ENCODE peak calls at places on chromosomes 4 and X, in four cellular contexts. C, D, A and J are unnamed samples.

GRCh38 chrX:151694661-151695582 is at the start of gene PRRG3:
- DNase-seq in C (peak; percentile 18), D (no peak), A (no peak), J (no peak)

GRCh38 chr4:1245481-1246051 is 3.4 kb downstream of the CTBP1 start:
- DNase-seq in C (no peak), D (no peak), A (no peak), J (peak; percentile 71)

GRCh38 chr4:2373532-2373931 is 44.9 kb downstream of the ZFYVE28 start:
- DNase-seq in C (no peak), D (no peak), A (no peak), J (no peak)

GRCh38 chr4:40548256-40548655 is 81.4 kb downstream of the RBM47 start:
- DNase-seq in C (no peak), D (no peak), A (no peak), J (no peak)

GRCh38 chr4:8392591-8393190 is 47.8 kb downstream of the ACOX3 start:
- DNase-seq in C (no peak), D (no peak), A (no peak), J (no peak)

GRCh38 chrX:131739823-131740222 is 195.9 kb downstream of the OR13H1 start:
- DNase-seq in C (no peak), D (no peak), A (no peak), J (no peak)

GRCh38 chr4:54687887-54688841 is 30.4 kb downstream of the KIT start:
- DNase-seq in C (no peak), D (no peak), A (no peak), J (no peak)

GRCh38 chr4:130747842-130748241 is 1651.9 kb downstream of the C4orf33 start:
- DNase-seq in C (no peak), D (no peak), A (no peak), J (no peak)

GRCh38 chrX:3520987-3521875 is 174.8 kb upstream of the MXRA5 start:
- DNase-seq in C (no peak), D (no peak), A (no peak), J (no peak)

GRCh38 chr4:183823394-183823793 is 81.7 kb upstream of the STOX2 start:
- DNase-seq in C (no peak), D (no peak), A (no peak), J (no peak)

GRCh38 chrX:103183912-103184311 is 31.0 kb upstream of the BEX4 start:
- DNase-seq in C (no peak), D (no peak), A (no peak), J (no peak)

GRCh38 chr4:159042097-159042605 is 60.7 kb upstream of the RAPGEF2 start:
- DNase-seq in C (peak; percentile 35), D (no peak), A (peak; percentile 61), J (no peak)

GRCh38 chrX:55201930-55202579 is 18.1 kb upstream of the PAGE5 start:
- DNase-seq in C (no peak), D (no peak), A (no peak), J (no peak)

GRCh38 chr4:67684839-67685531 is 16.0 kb downstream of the UBA6 start:
- DNase-seq in C (no peak), D (no peak), A (no peak), J (no peak)

GRCh38 chr4:74055096-74055495 is 16.6 kb upstream of the CXCL3 start:
- DNase-seq in C (no peak), D (no peak), A (no peak), J (no peak)

GRCh38 chr4:81221303-81222081 is 6.5 kb upstream of the PRKG2 start:
- DNase-seq in C (no peak), D (no peak), A (no peak), J (no peak)

GRCh38 chr4:138567696-138568095 is 325.5 kb upstream of the SLC7A11 start:
- DNase-seq in C (no peak), D (no peak), A (no peak), J (no peak)

GRCh38 chr4:186772936-186773335 is 49.3 kb upstream of the FAT1 start:
- DNase-seq in C (no peak), D (no peak), A (no peak), J (no peak)

GRCh38 chr4:184356366-184356765 is 118.0 kb downstream of the IRF2 start:
- DNase-seq in C (no peak), D (no peak), A (no peak), J (no peak)

GRCh38 chr4:16418814-16419213 is 192.5 kb upstream of the TAPT1 start:
- DNase-seq in C (no peak), D (no peak), A (no peak), J (no peak)

GRCh38 chrX:144791298-144791697 is 456.0 kb upstream of the SPANXN1 start:
- DNase-seq in C (no peak), D (no peak), A (no peak), J (no peak)

GRCh38 chr4:173332963-173333657 is 1.0 kb downstream of the HMGB2 start:
- DNase-seq in C (no peak), D (no peak), A (no peak), J (no peak)

GRCh38 chrX:124145749-124146148 is 184.2 kb downstream of the STAG2 start:
- DNase-seq in C (no peak), D (no peak), A (no peak), J (no peak)

GRCh38 chr4:147820975-147821374 is 89.1 kb downstream of the ARHGAP10 start:
- DNase-seq in C (no peak), D (no peak), A (no peak), J (no peak)

GRCh38 chr4:105894570-105895323 is 524 bp upstream of the NPNT start:
- DNase-seq in C (peak; percentile 53), D (no peak), A (no peak), J (no peak)

GRCh38 chrX:43349363-43349762 is 306.7 kb upstream of the MAOA start:
- DNase-seq in C (peak; percentile 37), D (no peak), A (peak; percentile 51), J (no peak)

GRCh38 chrX:29071525-29071924 is 484.3 kb downstream of the IL1RAPL1 start:
- DNase-seq in C (no peak), D (no peak), A (no peak), J (no peak)

GRCh38 chr4:152454398-152455011 is 81.4 kb downstream of the FBXW7 start:
- DNase-seq in C (no peak), D (no peak), A (no peak), J (no peak)

GRCh38 chr4:113328514-113328913 is 279.1 kb downstream of the ANK2 start:
- DNase-seq in C (no peak), D (no peak), A (no peak), J (no peak)

GRCh38 chr4:113325876-113326615 is 276.6 kb downstream of the ANK2 start:
- DNase-seq in C (no peak), D (no peak), A (no peak), J (no peak)

GRCh38 chr4:113331811-113332210 is 282.4 kb downstream of the ANK2 start:
- DNase-seq in C (no peak), D (no peak), A (no peak), J (no peak)

GRCh38 chr4:113330200-113330599 is 280.7 kb downstream of the ANK2 start:
- DNase-seq in C (no peak), D (no peak), A (no peak), J (no peak)

DNA sequence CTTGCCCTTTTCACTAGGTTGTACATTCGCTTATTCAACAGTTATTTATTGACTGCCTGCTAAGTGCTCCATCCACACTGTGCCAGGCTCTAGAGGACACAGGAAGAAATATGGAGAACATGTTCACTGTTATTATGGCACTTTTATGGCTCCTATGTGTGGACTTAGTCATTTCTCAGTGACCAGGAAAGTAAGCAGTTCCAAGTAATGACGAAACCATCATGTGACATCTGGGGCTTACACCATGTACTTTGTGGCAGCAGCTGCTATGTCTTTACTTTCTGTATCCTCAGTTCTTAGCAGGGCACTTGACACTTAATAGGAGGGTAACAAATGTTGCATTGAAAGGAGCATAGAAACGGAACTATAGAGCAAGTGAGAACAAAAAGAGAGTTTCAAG is 278.1 kb downstream of the ANK2 start:
- DNase-seq in C (no peak), D (no peak), A (no peak), J (no peak)
- TF ChIP-seq EP300 in C (no peak), D (no peak), A (no peak), J (no peak)

GRCh38 chr4:112518675-112519074 is 2.7 kb upstream of the NEUROG2 start:
- DNase-seq in C (no peak), D (no peak), A (no peak), J (no peak)
- H3K4me3 ChIP-seq in C (no peak overlapping the region), D (no peak overlapping the region), A (no peak overlapping the region), J (no peak overlapping the region)

DNA sequence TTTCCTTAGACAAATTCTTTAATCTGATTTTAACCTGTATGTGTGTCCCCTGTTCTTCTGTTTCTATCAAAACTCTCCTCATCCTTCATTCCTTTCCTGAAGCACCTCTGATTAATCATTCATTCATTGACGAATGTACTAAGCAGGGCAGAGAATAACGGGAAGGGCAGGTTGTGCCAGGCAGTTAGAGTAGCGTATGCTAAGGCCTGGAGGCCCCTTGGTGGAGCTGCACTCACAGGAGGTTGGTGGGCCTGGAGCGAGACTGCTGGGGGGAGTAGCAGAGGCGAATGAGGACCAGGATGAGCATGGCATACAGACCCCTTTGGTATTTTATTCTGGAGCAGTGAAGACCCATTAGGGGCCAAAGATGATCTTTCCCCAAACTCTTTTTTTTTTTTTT is 22.5 kb downstream of the PTTG2 start:
- DNase-seq in C (no peak), D (no peak), A (no peak), J (no peak)
- H3K27ac ChIP-seq in C (no peak overlapping the region), D (no peak overlapping the region), A (no peak overlapping the region), J (no peak overlapping the region)

GRCh38 chr4:29033703-29034102 is 1686.5 kb upstream of the PCDH7 start:
- DNase-seq in C (no peak), D (no peak), A (no peak), J (no peak)
- TF ChIP-seq EP300 in C (no peak), D (no peak), A (no peak), J (no peak)

GRCh38 chrX:10582215-10582733 is 38.1 kb downstream of the MID1 start:
- DNase-seq in C (no peak), D (no peak), A (no peak), J (no peak)

GRCh38 chrX:10577863-10578262 is 42.5 kb downstream of the MID1 start:
- DNase-seq in C (no peak), D (no peak), A (no peak), J (no peak)

GRCh38 chrX:10579018-10579752 is 41.2 kb downstream of the MID1 start:
- DNase-seq in C (no peak), D (no peak), A (no peak), J (no peak)

GRCh38 chrX:10576777-10577444 is 43.5 kb downstream of the MID1 start:
- DNase-seq in C (no peak), D (no peak), A (no peak), J (no peak)

GRCh38 chrX:10579753-10580060 is 40.7 kb downstream of the MID1 start:
- DNase-seq in C (no peak), D (no peak), A (no peak), J (no peak)
- H3K4me3 ChIP-seq in C (no peak overlapping the region), D (no peak overlapping the region), A (peak overlapping the region; percentile 4), J (no peak overlapping the region)

GRCh38 chr4:128286474-128287158 is 997 bp downstream of the PGRMC2 start:
- DNase-seq in C (no peak), D (no peak), A (no peak), J (no peak)

GRCh38 chr4:128287159-128287870 is at the start of gene PGRMC2:
- DNase-seq in C (peak; percentile 21), D (no peak), A (no peak), J (peak; percentile 82)

GRCh38 chr4:128284317-128284716 is 3.3 kb downstream of the PGRMC2 start:
- DNase-seq in C (no peak), D (no peak), A (peak; percentile 59), J (no peak)

GRCh38 chr4:128283071-128283470 is 4.5 kb downstream of the PGRMC2 start:
- DNase-seq in C (no peak), D (no peak), A (no peak), J (no peak)

GRCh38 chr4:128285085-128286023 is 2.3 kb downstream of the PGRMC2 start:
- DNase-seq in C (no peak), D (no peak), A (no peak), J (no peak)
- H3K27ac ChIP-seq in C (no peak overlapping the region), D (no peak overlapping the region), A (peak overlapping the region; percentile 97), J (peak overlapping the region; percentile 92)

GRCh38 chr4:174358823-174359222 is 75.1 kb downstream of the CEP44 start:
- DNase-seq in C (no peak), D (no peak), A (no peak), J (no peak)
- TF ChIP-seq EP300 in C (no peak), D (no peak), A (no peak), J (no peak)